ENCODE peak calls at places on chromosomes 13 and 19, in four cellular contexts. W is fibroblast of mammary gland, P is ELF-1, Z is RPMI8226. T is an unnamed sample.

GRCh38 chr19:31351212-31352193 is 2.3 kb upstream of the TSHZ3 start:
- DNase-seq in W (peak), P (peak), Z (no peak), T (no peak)

GRCh38 chr13:110354715-110355473 is 47.8 kb downstream of the COL4A2 start:
- DNase-seq in W (no peak), P (no peak), Z (no peak), T (no peak)

GRCh38 chr19:16400911-16401675 is 70.7 kb downstream of the EPS15L1 start:
- DNase-seq in W (peak), P (no peak), Z (no peak), T (no peak)

GRCh38 chr13:99267927-99268326 is 9.7 kb upstream of the GPR18 start:
- DNase-seq in W (no peak), P (no peak), Z (no peak), T (no peak)

GRCh38 chr19:19544257-19545127 is 6.4 kb downstream of the CILP2 start:
- DNase-seq in W (no peak), P (no peak), Z (no peak), T (no peak)

GRCh38 chr13:66618702-66619101 is 611.4 kb downstream of the PCDH9 start:
- DNase-seq in W (peak), P (no peak), Z (no peak), T (no peak)

GRCh38 chr19:38559428-38560401 is 58.0 kb downstream of the MAP4K1 start:
- DNase-seq in W (no peak), P (no peak), Z (no peak), T (no peak)

GRCh38 chr13:81320516-81320915 is 979.6 kb upstream of the SPRY2 start:
- DNase-seq in W (no peak), P (no peak), Z (no peak), T (no peak)

GRCh38 chr13:113975416-113975815 is 1.5 kb upstream of the C13orf46 start:
- DNase-seq in W (no peak), P (no peak), Z (no peak), T (peak)

GRCh38 chr13:30314069-30314468 is 6.7 kb upstream of the KATNAL1 start:
- DNase-seq in W (no peak), P (no peak), Z (no peak), T (no peak)

GRCh38 chr19:45428385-45429231 is 4.9 kb upstream of the ERCC1 start:
- DNase-seq in W (peak), P (peak), Z (peak), T (peak)

GRCh38 chr13:106561551-106562170 is 6.3 kb downstream of the ARGLU1 start:
- DNase-seq in W (peak), P (peak), Z (no peak), T (no peak)

GRCh38 chr13:32205426-32206096 is 109.6 kb downstream of the ZAR1L start:
- DNase-seq in W (no peak), P (no peak), Z (no peak), T (no peak)

GRCh38 chr19:51702103-51702753 is 9.1 kb downstream of the SPACA6 start:
- DNase-seq in W (peak), P (peak), Z (peak), T (peak)

GRCh38 chr19:17121736-17122293 is 46.2 kb downstream of the MYO9B start:
- DNase-seq in W (peak), P (no peak), Z (no peak), T (no peak)